ENCODE peak calls at places on chromosomes 11 and 22, in six cellular contexts. L is dermis blood vessel endothelial cell, T is uterus, N is anterior cingulate cortex, D is PC-3, W is GM23338. M is an unnamed sample.

GRCh38 chr11:77346906-77347603 is 45.6 kb upstream of the GDPD4 start:
- DNase-seq in L (no peak), T (no peak), N (no peak), D (no peak), W (no peak), M (no peak)

GRCh38 chr11:69640260-69640994 is 529 bp upstream of the CCND1 start:
- DNase-seq in L (peak; percentile 52), T (no peak), N (no peak), D (peak; percentile 35), W (peak; percentile 50), M (peak; percentile 71)

GRCh38 chr11:100847696-100848216 is 160.7 kb downstream of the ARHGAP42 start:
- DNase-seq in L (no peak), T (no peak), N (no peak), D (no peak), W (no peak), M (no peak)

GRCh38 chr11:126327280-126328000 is 23.6 kb downstream of the DCPS start:
- DNase-seq in L (no peak), T (no peak), N (no peak), D (no peak), W (no peak), M (no peak)

GRCh38 chr11:102186836-102187235 is 76.6 kb downstream of the YAP1 start:
- DNase-seq in L (no peak), T (no peak), N (no peak), D (no peak), W (peak; percentile 52), M (no peak)

GRCh38 chr11:66388746-66389386 is 17.3 kb upstream of the SLC29A2 start:
- DNase-seq in L (peak; percentile 82), T (no peak), N (no peak), D (peak; percentile 88), W (peak; percentile 94), M (peak; percentile 93)

GRCh38 chr11:115255006-115255762 is 249.0 kb downstream of the CADM1 start:
- DNase-seq in L (no peak), T (no peak), N (no peak), D (no peak), W (no peak), M (no peak)

GRCh38 chr22:20215742-20216141 is 52.4 kb downstream of the RTN4R start:
- DNase-seq in L (no peak), T (no peak), N (no peak), D (no peak), W (no peak), M (no peak)

GRCh38 chr22:46970411-46971123 is 208.1 kb downstream of the TBC1D22A start:
- DNase-seq in L (no peak), T (no peak), N (no peak), D (no peak), W (no peak), M (no peak)

GRCh38 chr11:88194990-88195389 is 19.7 kb upstream of the RAB38 start:
- DNase-seq in L (no peak), T (no peak), N (no peak), D (no peak), W (no peak), M (no peak)

GRCh38 chr11:1484716-1485503 is 1.7 kb downstream of the MOB2 start:
- DNase-seq in L (peak; percentile 17), T (no peak), N (no peak), D (no peak), W (no peak), M (no peak)